ENCODE peak calls at places on chromosomes 3 and 15, in six cellular contexts. E, V, R, X, O and A are unnamed samples.

GRCh38 chr3:108757404-108757982 is at the start of gene RETNLB:
- DNase-seq in E (peak), R (no peak), V (no peak), X (no peak), O (peak), A (no peak)

GRCh38 chr15:42686281-42686680 is 50.6 kb downstream of the CDAN1 start:
- DNase-seq in R (no peak), E (no peak), V (no peak), O (no peak), X (no peak), A (no peak)

GRCh38 chr3:108755686-108756085 is 1.5 kb downstream of the RETNLB start:
- DNase-seq in R (no peak), E (no peak), X (no peak), O (no peak), V (no peak), A (no peak)

GRCh38 chr15:64895285-64896065 is 16.2 kb upstream of the ANKDD1A start:
- DNase-seq in V (no peak), X (no peak), O (no peak), R (no peak), E (peak), A (no peak)

GRCh38 chr3:24483873-24484272 is 10.8 kb downstream of the THRB start:
- DNase-seq in R (no peak), O (no peak), V (no peak), X (no peak), E (no peak), A (no peak)

GRCh38 chr15:33848011-33848410 is 120.3 kb upstream of the CHRM5 start:
- DNase-seq in O (no peak), E (no peak), X (no peak), V (no peak), R (no peak), A (no peak)

GRCh38 chr15:83904107-83904720 is 250.3 kb downstream of the ADAMTSL3 start:
- DNase-seq in O (peak), X (peak), R (no peak), E (no peak), V (no peak), A (no peak)

GRCh38 chr3:62737449-62737848 is 137.8 kb downstream of the CADPS start:
- DNase-seq in R (no peak), X (no peak), V (no peak), E (no peak), O (no peak), A (no peak)

GRCh38 chr3:134317106-134317947 is 56.9 kb downstream of the AMOTL2 start:
- DNase-seq in E (no peak), X (no peak), V (no peak), R (no peak), O (no peak), A (no peak)

GRCh38 chr15:62658498-62658897 is 384.0 kb upstream of the TPM1 start:
- DNase-seq in V (no peak), X (no peak), R (no peak), E (no peak), O (no peak), A (no peak)

GRCh38 chr15:71437404-71437803 is 322.1 kb downstream of the THSD4 start:
- DNase-seq in O (no peak), V (no peak), E (no peak), X (no peak), R (no peak), A (no peak)

GRCh38 chr15:42914728-42915497 is 5.7 kb downstream of the TTBK2 start:
- DNase-seq in R (no peak), X (no peak), E (no peak), V (no peak), O (no peak), A (no peak)

GRCh38 chr3:54999159-54999558 is 71.3 kb upstream of the LRTM1 start:
- DNase-seq in R (peak), E (no peak), X (no peak), O (no peak), V (no peak), A (no peak)

GRCh38 chr3:190302209-190302885 is 19.9 kb downstream of the CLDN1 start:
- DNase-seq in R (no peak), X (no peak), V (no peak), E (no peak), O (no peak), A (no peak)

GRCh38 chr3:194028434-194029004 is 107.4 kb upstream of the HES1 start:
- DNase-seq in E (no peak), X (no peak), O (no peak), R (no peak), V (no peak), A (no peak)

GRCh38 chr3:69294014-69294771 is 91.7 kb downstream of the FRMD4B start:
- DNase-seq in R (no peak), E (no peak), V (no peak), X (no peak), O (no peak), A (no peak)

GRCh38 chr3:133662256-133662773 is 574 bp upstream of the TOPBP1 start:
- DNase-seq in R (peak), E (no peak), X (no peak), V (no peak), O (no peak), A (no peak)

GRCh38 chr3:190169877-190170276 is 49.2 kb upstream of the P3H2 start:
- DNase-seq in R (no peak), O (no peak), E (no peak), X (no peak), V (no peak), A (no peak)

GRCh38 chr3:114899186-114899931 is 247.7 kb downstream of the ZBTB20 start:
- DNase-seq in X (no peak), V (peak), O (peak), R (peak), E (no peak), A (no peak)

GRCh38 chr3:45965281-45966052 is 22.2 kb downstream of the CXCR6 start:
- DNase-seq in R (no peak), O (no peak), E (no peak), X (no peak), V (no peak), A (no peak)

GRCh38 chr3:77682162-77682561 is 642.3 kb downstream of the ROBO2 start:
- DNase-seq in E (no peak), V (no peak), R (no peak), X (no peak), O (no peak), A (no peak)

GRCh38 chr3:173217127-173217526 is 76.1 kb upstream of the SPATA16 start:
- DNase-seq in X (no peak), E (no peak), V (no peak), O (no peak), R (no peak), A (no peak)

GRCh38 chr3:45760878-45761711 is 35.2 kb downstream of the SLC6A20 start:
- DNase-seq in X (no peak), O (peak), E (peak), V (peak), R (peak), A (no peak)

GRCh38 chr3:129317876-129318275 is 39.2 kb downstream of the HMCES start:
- DNase-seq in R (no peak), X (no peak), E (no peak), O (no peak), V (no peak), A (no peak)

GRCh38 chr3:58111513-58112184 is 99.1 kb downstream of the DNASE1L3 start:
- DNase-seq in E (peak), X (no peak), O (peak), V (peak), R (peak), A (no peak)

GRCh38 chr3:195241592-195242355 is 29.2 kb downstream of the XXYLT1 start:
- DNase-seq in X (peak), R (no peak), E (no peak), O (no peak), V (no peak), A (no peak)

GRCh38 chr3:140206196-140207040 is 271.4 kb downstream of the CLSTN2 start:
- DNase-seq in R (no peak), V (no peak), O (peak), E (no peak), X (no peak), A (no peak)

GRCh38 chr15:74816624-74817369 is 4.2 kb downstream of the LMAN1L start:
- DNase-seq in E (no peak), R (no peak), O (no peak), X (no peak), V (peak), A (no peak)

GRCh38 chr15:90019611-90020010 is 18.5 kb downstream of the ZNF710 start:
- DNase-seq in O (peak), E (no peak), X (no peak), V (no peak), R (no peak), A (no peak)

GRCh38 chr15:90015749-90016148 is 14.6 kb downstream of the ZNF710 start:
- DNase-seq in R (no peak), E (peak), V (no peak), X (no peak), O (no peak), A (no peak)

GRCh38 chr15:90013503-90013937 is 12.4 kb downstream of the ZNF710 start:
- DNase-seq in E (no peak), O (no peak), X (no peak), R (no peak), V (no peak), A (no peak)

GRCh38 chr15:90018216-90018831 is 17.2 kb downstream of the ZNF710 start:
- DNase-seq in R (no peak), E (no peak), V (no peak), X (no peak), O (no peak), A (no peak)

GRCh38 chr15:90016721-90017120 is 15.6 kb downstream of the ZNF710 start:
- DNase-seq in X (no peak), E (peak), V (no peak), O (peak), R (no peak), A (no peak)
- H3K27ac ChIP-seq in X (no peak), E (peak), V (no peak), O (no peak), R (no peak), A (no peak)

GRCh38 chr15:69578792-69579587 is 126.4 kb downstream of the RPLP1 start:
- DNase-seq in R (no peak), X (no peak), E (peak), O (peak), V (peak), A (peak)
- H3K4me3 ChIP-seq in R (no peak), X (no peak), E (no peak), O (no peak), V (no peak), A (no peak)

GRCh38 chr15:100918690-100919480 is at the start of gene LRRK1:
- DNase-seq in O (peak), E (no peak), V (no peak), X (peak), R (no peak), A (peak)
- TF ChIP-seq POLR2A in O (peak), E (no peak), V (peak), X (no peak), R (no peak), A (no peak)

DNA sequence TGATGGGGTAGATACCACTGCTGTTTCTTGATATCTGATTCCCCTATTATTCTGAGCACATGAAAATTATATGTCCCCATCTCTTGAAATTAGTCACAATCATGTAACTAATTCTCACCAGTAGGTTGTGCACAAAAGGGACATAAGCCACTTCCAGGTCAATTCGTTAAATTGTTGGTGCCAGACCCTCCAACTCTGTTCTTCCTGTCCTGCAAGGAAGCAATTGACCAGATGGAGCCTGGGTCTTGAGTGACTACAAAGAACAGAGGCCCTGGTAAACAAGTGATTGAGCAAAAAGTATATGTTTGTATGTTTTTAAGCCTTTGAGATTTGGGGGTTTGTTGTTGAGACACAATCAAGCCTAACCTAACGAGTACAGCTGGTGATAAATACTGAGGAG is 36.9 kb downstream of the ABI3BP start:
- DNase-seq in X (no peak), E (no peak), O (no peak), V (no peak), R (no peak), A (no peak)
- H3K27ac ChIP-seq in X (no peak), E (no peak), O (no peak), V (no peak), R (no peak), A (no peak)

DNA sequence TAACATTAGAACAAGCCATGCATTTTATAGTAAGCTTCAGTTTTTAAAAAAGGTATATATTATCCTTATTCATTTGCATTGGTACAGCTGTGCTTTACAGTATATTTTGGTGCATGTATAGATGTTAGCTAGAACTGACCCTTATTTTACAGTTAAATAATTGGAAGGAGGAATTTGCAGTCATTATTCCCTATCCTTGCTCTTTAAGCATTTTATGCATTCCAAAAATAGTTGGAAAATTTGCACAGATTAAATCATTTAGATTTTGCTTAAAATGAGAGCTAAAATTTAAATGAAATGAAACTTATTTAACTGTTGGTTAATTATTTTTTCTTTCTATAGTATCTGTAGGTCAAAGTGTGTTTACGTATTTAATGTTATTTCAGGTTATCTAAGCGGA is 667.1 kb downstream of the NAALADL2 start:
- DNase-seq in R (no peak), O (no peak), V (no peak), X (no peak), E (no peak), A (no peak)
- H3K4me3 ChIP-seq in R (no peak), O (no peak), V (no peak), X (peak), E (peak), A (peak)

GRCh38 chr3:9809615-9810356 is at the start of gene TTLL3:
- DNase-seq in R (no peak), V (peak), E (peak), O (peak), X (peak), A (peak)
- TF ChIP-seq POLR2A in R (no peak), V (peak), E (no peak), O (peak), X (peak), A (peak)

DNA sequence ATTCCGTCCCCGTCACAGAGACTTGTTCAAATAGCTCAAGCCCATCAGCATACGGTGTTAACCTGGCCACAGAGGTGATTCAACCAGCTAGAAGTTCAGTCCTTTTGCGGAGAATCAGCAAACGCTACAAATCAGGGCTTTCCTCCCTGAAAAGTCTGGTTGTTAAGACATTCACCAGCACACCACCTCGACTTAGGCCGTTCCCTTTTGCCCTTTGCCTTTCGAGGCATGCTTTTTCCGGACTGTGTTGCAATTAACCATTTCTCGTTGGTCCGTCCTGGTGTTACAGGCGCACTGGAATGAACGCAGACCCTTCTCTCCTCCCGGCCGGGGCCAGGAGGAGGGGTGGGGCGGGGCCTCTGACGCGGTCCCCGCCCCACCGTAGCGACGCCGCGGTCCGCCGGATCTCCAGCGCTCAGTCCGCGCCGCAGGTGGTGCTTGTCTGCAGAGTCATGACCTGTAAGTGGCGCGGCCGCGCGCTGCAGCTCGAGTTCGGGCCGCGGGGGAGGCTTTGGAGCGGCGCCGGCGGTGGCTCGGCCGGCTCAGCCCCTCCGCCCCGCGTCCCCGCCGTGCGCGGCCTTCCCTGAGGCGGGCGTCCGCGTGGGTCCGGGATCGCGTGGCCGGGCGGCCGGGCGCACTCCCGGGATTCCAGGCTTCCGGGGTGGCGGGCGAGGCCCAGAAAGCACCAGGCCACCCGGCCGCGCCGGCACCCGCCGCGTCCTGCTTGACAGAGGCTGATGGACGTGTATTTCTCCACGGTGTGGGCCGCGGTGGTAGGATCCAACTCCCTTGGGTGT is at the start of gene NIT2:
- DNase-seq in E (peak), X (peak), V (peak), R (peak), O (peak), A (peak)
- H3K27ac ChIP-seq in E (peak), X (peak), V (peak), R (peak), O (peak), A (peak)

GRCh38 chr3:16513141-16514020 is at the start of gene RFTN1:
- DNase-seq in E (peak), X (peak), V (no peak), R (no peak), O (peak), A (peak)
- H3K4me3 ChIP-seq in E (peak), X (peak), V (peak), R (peak), O (peak), A (peak)

GRCh38 chr3:186783731-186784515 is 546 bp downstream of the EIF4A2 start:
- DNase-seq in E (peak), R (peak), V (peak), X (peak), O (peak), A (peak)
- TF ChIP-seq POLR2A in E (no peak), R (no peak), V (peak), X (peak), O (no peak), A (peak)

DNA sequence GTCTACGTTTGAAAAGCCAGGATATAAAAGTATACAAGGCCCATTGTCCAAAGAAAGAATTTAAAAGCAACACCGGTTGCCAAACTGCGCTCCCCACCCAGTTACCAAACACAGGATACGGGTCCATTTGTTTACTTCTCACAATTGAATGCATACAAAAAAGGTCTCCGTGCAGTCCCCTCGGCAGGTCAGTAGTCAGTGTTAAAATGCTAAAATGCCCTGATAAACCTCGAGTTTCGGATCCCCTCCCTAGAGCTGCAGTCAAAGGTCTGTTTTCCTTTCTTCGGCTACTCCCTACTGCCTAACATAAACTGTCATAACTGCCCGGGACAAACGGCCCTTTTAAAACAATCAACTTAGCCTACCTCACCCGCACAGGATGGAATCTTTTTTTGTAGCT is 534.6 kb downstream of the FOXP1 start:
- DNase-seq in E (peak), X (no peak), O (no peak), V (peak), R (peak), A (no peak)
- H3K27ac ChIP-seq in E (peak), X (no peak), O (no peak), V (peak), R (peak), A (no peak)